ENCODE peak calls at places on chromosomes 16 and 17, in four cellular contexts. One of them, this sample, is unnamed.

GRCh38 chr17:73232587-73233373 is 28.9 kb downstream of the CPSF4L start:
- DNase-seq in K562: no peak
- DNase-seq in HepG2: no peak
- DNase-seq in GM12878: no peak
- DNase-seq in this sample: peak

GRCh38 chr17:75561927-75562603 is 25.5 kb upstream of the MYO15B start:
- DNase-seq in GM12878: no peak
- DNase-seq in K562: no peak
- DNase-seq in HepG2: no peak
- DNase-seq in this sample: no peak

GRCh38 chr17:78284146-78284545 is 52.7 kb downstream of the TMEM235 start:
- DNase-seq in K562: no peak
- DNase-seq in GM12878: no peak
- DNase-seq in HepG2: no peak
- DNase-seq in this sample: no peak

GRCh38 chr17:28916302-28916934 is 13.5 kb upstream of the DHRS13 start:
- DNase-seq in GM12878: no peak
- DNase-seq in HepG2: peak
- DNase-seq in K562: peak
- DNase-seq in this sample: no peak

GRCh38 chr16:69329369-69330285 is 761 bp downstream of the PDF start:
- DNase-seq in HepG2: no peak
- DNase-seq in GM12878: no peak
- DNase-seq in K562: no peak
- DNase-seq in this sample: no peak

GRCh38 chr17:76677406-76677805 is 33.4 kb downstream of the MXRA7 start:
- DNase-seq in HepG2: no peak
- DNase-seq in K562: no peak
- DNase-seq in GM12878: no peak
- DNase-seq in this sample: no peak

GRCh38 chr16:87918866-87919680 is 17.3 kb downstream of the CA5A start:
- DNase-seq in GM12878: no peak
- DNase-seq in K562: no peak
- DNase-seq in HepG2: no peak
- DNase-seq in this sample: no peak

GRCh38 chr16:53506254-53506653 is 3.2 kb upstream of the AKTIP start:
- DNase-seq in GM12878: no peak
- DNase-seq in HepG2: no peak
- DNase-seq in K562: no peak
- DNase-seq in this sample: no peak

GRCh38 chr16:82767808-82768207 is 141.0 kb downstream of the CDH13 start:
- DNase-seq in K562: no peak
- DNase-seq in GM12878: no peak
- DNase-seq in HepG2: no peak
- DNase-seq in this sample: no peak

GRCh38 chr16:56915311-56916105 is 16.4 kb upstream of the HERPUD1 start:
- DNase-seq in GM12878: no peak
- DNase-seq in K562: no peak
- DNase-seq in HepG2: no peak
- DNase-seq in this sample: no peak

GRCh38 chr17:40538019-40538935 is 27.0 kb downstream of the CCR7 start:
- DNase-seq in GM12878: no peak
- DNase-seq in HepG2: no peak
- DNase-seq in K562: no peak
- DNase-seq in this sample: no peak

GRCh38 chr17:31564883-31565297 is 173.4 kb downstream of the RAB11FIP4 start:
- DNase-seq in HepG2: no peak
- DNase-seq in K562: no peak
- DNase-seq in GM12878: no peak
- DNase-seq in this sample: no peak

GRCh38 chr16:81457326-81458133 is 12.9 kb downstream of the CMIP start:
- DNase-seq in GM12878: no peak
- DNase-seq in K562: peak
- DNase-seq in HepG2: peak
- DNase-seq in this sample: no peak

GRCh38 chr16:2785101-2785991 is 2.0 kb downstream of the PRSS33 start:
- DNase-seq in GM12878: no peak
- DNase-seq in HepG2: no peak
- DNase-seq in K562: peak
- DNase-seq in this sample: no peak

GRCh38 chr17:5042152-5043022 is 7.2 kb upstream of the SLC52A1 start:
- DNase-seq in GM12878: no peak
- DNase-seq in HepG2: no peak
- DNase-seq in K562: peak
- DNase-seq in this sample: no peak

GRCh38 chr16:57647136-57647875 is 18.9 kb downstream of the ADGRG1 start:
- DNase-seq in GM12878: no peak
- DNase-seq in K562: no peak
- DNase-seq in HepG2: no peak
- DNase-seq in this sample: no peak

GRCh38 chr17:63941162-63941561 is 9.0 kb upstream of the CD79B start:
- DNase-seq in HepG2: no peak
- DNase-seq in GM12878: no peak
- DNase-seq in K562: no peak
- DNase-seq in this sample: no peak

GRCh38 chr16:89175280-89176146 is 4.0 kb downstream of the CDH15 start:
- DNase-seq in GM12878: no peak
- DNase-seq in HepG2: no peak
- DNase-seq in K562: no peak
- DNase-seq in this sample: no peak

GRCh38 chr17:6711081-6711674 is 2.0 kb downstream of the SLC13A5 start:
- DNase-seq in GM12878: no peak
- DNase-seq in K562: no peak
- DNase-seq in HepG2: peak
- DNase-seq in this sample: no peak

GRCh38 chr17:50238594-50239287 is 35.5 kb upstream of the TMEM92 start:
- DNase-seq in HepG2: peak
- DNase-seq in GM12878: no peak
- DNase-seq in K562: no peak
- DNase-seq in this sample: no peak

GRCh38 chr17:77449908-77450741 is 309.4 kb downstream of the SEC14L1 start:
- DNase-seq in K562: peak
- DNase-seq in HepG2: peak
- DNase-seq in GM12878: no peak
- DNase-seq in this sample: no peak

GRCh38 chr17:14581181-14581830 is 280.4 kb downstream of the HS3ST3B1 start:
- DNase-seq in HepG2: no peak
- DNase-seq in GM12878: no peak
- DNase-seq in K562: no peak
- DNase-seq in this sample: no peak

GRCh38 chr17:9568004-9568403 is 7.6 kb downstream of the STX8 start:
- DNase-seq in K562: no peak
- DNase-seq in GM12878: no peak
- DNase-seq in HepG2: no peak
- DNase-seq in this sample: no peak

GRCh38 chr16:20676268-20676828 is 21.1 kb downstream of the ACSM1 start:
- DNase-seq in HepG2: no peak
- DNase-seq in K562: no peak
- DNase-seq in GM12878: peak
- DNase-seq in this sample: no peak

GRCh38 chr17:59840908-59841666 is 51.7 kb downstream of the TUBD1 start:
- DNase-seq in GM12878: no peak
- DNase-seq in K562: no peak
- DNase-seq in HepG2: no peak
- DNase-seq in this sample: no peak

GRCh38 chr17:40556884-40557414 is 8.3 kb downstream of the CCR7 start:
- DNase-seq in K562: peak
- DNase-seq in GM12878: no peak
- DNase-seq in HepG2: no peak
- DNase-seq in this sample: no peak

GRCh38 chr17:44960654-44961053 is 7.4 kb downstream of the C1QL1 start:
- DNase-seq in GM12878: no peak
- DNase-seq in HepG2: no peak
- DNase-seq in K562: no peak
- DNase-seq in this sample: no peak

GRCh38 chr17:8965394-8966168 is at the start of gene PIK3R5:
- DNase-seq in HepG2: no peak
- DNase-seq in GM12878: no peak
- DNase-seq in K562: peak
- DNase-seq in this sample: peak

GRCh38 chr16:69563605-69564580 is 1.9 kb upstream of the NFAT5 start:
- DNase-seq in HepG2: peak
- DNase-seq in K562: no peak
- DNase-seq in GM12878: peak
- DNase-seq in this sample: no peak

GRCh38 chr16:11494029-11494428 is 92.7 kb downstream of the LITAF start:
- DNase-seq in K562: peak
- DNase-seq in HepG2: no peak
- DNase-seq in GM12878: no peak
- DNase-seq in this sample: peak

GRCh38 chr16:87608400-87608985 is 6.2 kb downstream of the JPH3 start:
- DNase-seq in K562: peak
- DNase-seq in GM12878: no peak
- DNase-seq in HepG2: peak
- DNase-seq in this sample: peak

DNA sequence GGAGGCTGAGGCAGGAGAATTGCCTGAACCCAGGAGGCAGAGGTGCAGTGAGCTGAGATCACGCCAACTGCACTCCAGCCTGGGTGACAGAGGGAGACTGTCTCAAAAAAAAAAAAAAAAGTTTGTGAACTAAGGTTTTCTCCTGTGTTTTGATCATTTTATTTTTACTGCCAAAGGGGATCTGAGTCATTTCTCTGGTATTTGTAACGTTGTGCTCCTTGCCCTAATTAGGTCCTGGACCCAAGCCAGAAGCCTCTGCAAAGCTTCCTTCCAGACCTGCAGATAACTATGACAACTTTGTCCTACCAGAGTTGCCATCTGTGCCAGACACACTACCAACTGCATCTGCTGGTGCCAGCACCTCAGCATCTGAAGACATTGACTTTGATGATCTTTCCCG is 32.1 kb downstream of the IST1 start:
- DNase-seq in HepG2: no peak
- DNase-seq in K562: no peak
- DNase-seq in GM12878: no peak
- DNase-seq in this sample: no peak
- TF ChIP-seq FOXK2 in HepG2: no peak
- TF ChIP-seq FOXK2 in K562: no peak
- TF ChIP-seq FOXK2 in GM12878: no peak
- TF ChIP-seq FOXK2 in this sample: no peak

DNA sequence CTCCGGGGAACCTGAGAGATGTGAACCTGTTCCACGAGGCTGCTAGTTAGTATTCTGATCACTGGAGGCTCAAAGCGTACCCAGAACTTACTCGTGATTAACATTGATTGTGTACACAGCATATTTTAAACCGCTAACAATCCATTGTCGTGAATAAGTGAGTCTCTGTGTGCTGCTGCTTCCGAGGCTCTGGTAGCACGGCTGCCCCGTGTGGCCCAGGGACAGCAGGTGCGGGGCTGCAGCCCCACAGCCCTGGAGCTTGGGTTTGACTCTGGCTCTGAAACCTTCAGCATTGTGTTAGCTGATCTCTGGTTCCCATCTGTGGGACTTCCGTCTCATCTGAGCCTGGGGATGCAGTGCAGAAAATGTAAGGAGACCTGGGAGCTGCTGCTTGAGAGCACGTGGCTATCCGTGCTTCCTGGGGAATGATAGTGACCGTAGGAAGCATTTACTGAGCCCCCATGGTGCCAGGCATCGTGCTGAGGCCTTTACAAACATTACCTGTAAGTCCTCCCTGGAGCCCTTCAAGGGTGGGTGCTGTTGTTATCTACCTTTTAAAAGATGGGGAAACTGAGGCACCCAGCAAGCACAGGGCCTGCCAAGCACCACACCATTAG is 190.8 kb upstream of the CHMP6 start:
- DNase-seq in HepG2: no peak
- DNase-seq in GM12878: no peak
- DNase-seq in K562: no peak
- DNase-seq in this sample: no peak
- TF ChIP-seq FOXK2 in HepG2: no peak
- TF ChIP-seq FOXK2 in GM12878: no peak
- TF ChIP-seq FOXK2 in K562: no peak
- TF ChIP-seq FOXK2 in this sample: no peak

GRCh38 chr17:80017226-80018010 is 18.3 kb downstream of the TBC1D16 start:
- DNase-seq in HepG2: no peak
- DNase-seq in K562: no peak
- DNase-seq in GM12878: no peak
- DNase-seq in this sample: no peak
- TF ChIP-seq FOXK2 in HepG2: no peak
- TF ChIP-seq FOXK2 in K562: no peak
- TF ChIP-seq FOXK2 in GM12878: no peak
- TF ChIP-seq FOXK2 in this sample: no peak

DNA sequence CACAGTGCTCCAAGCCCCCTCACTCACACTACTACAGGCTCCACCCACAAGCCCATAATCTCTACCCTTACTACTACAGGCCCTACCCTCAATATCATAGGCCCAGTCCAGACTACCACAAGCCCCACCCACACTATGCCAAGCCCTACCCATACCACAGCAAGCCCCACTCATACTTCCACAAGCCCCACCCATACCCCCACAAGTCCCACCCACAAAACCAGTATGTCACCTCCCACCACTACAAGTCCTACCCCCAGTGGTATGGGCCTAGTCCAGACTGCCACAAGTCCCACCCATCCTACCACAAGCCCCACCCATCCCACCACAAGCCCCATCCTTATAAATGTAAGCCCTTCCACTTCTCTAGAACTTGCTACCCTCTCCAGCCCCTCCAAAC is 13.8 kb downstream of the RIPOR1 start:
- DNase-seq in HepG2: no peak
- DNase-seq in K562: peak
- DNase-seq in GM12878: no peak
- DNase-seq in this sample: peak
- TF ChIP-seq FOXK2 in HepG2: no peak
- TF ChIP-seq FOXK2 in K562: no peak
- TF ChIP-seq FOXK2 in GM12878: no peak
- TF ChIP-seq FOXK2 in this sample: no peak

GRCh38 chr17:10775058-10775457 is 28.8 kb downstream of the TMEM238L start:
- DNase-seq in GM12878: no peak
- DNase-seq in HepG2: no peak
- DNase-seq in K562: no peak
- DNase-seq in this sample: no peak
- TF ChIP-seq FOXK2 in GM12878: no peak
- TF ChIP-seq FOXK2 in HepG2: no peak
- TF ChIP-seq FOXK2 in K562: no peak
- TF ChIP-seq FOXK2 in this sample: no peak

GRCh38 chr16:71443714-71444113 is 1.9 kb upstream of the TLE7 start:
- DNase-seq in HepG2: no peak
- DNase-seq in K562: no peak
- DNase-seq in GM12878: no peak
- DNase-seq in this sample: no peak
- TF ChIP-seq FOXK2 in HepG2: no peak
- TF ChIP-seq FOXK2 in K562: no peak
- TF ChIP-seq FOXK2 in GM12878: no peak
- TF ChIP-seq FOXK2 in this sample: no peak

GRCh38 chr16:24174977-24175376 is 81.2 kb upstream of the CACNG3 start:
- DNase-seq in K562: no peak
- DNase-seq in GM12878: no peak
- DNase-seq in HepG2: no peak
- DNase-seq in this sample: no peak

GRCh38 chr16:24174504-24174903 is 81.6 kb upstream of the CACNG3 start:
- DNase-seq in HepG2: no peak
- DNase-seq in GM12878: no peak
- DNase-seq in K562: no peak
- DNase-seq in this sample: no peak

GRCh38 chr16:24180451-24180850 is 75.7 kb upstream of the CACNG3 start:
- DNase-seq in HepG2: no peak
- DNase-seq in GM12878: no peak
- DNase-seq in K562: no peak
- DNase-seq in this sample: no peak

GRCh38 chr16:24178496-24178895 is 77.6 kb upstream of the CACNG3 start:
- DNase-seq in HepG2: no peak
- DNase-seq in GM12878: no peak
- DNase-seq in K562: peak
- DNase-seq in this sample: no peak
- TF ChIP-seq FOXK2 in HepG2: no peak
- TF ChIP-seq FOXK2 in GM12878: no peak
- TF ChIP-seq FOXK2 in K562: no peak
- TF ChIP-seq FOXK2 in this sample: no peak